ENCODE peak calls at places on chromosomes 16 and 17, in seven cellular contexts. One of them, this sample, is unnamed.

GRCh38 chr17:81488276-81488860 is 24.2 kb downstream of the ACTG1 start:
- DNase-seq in left cardiac atrium: peak
- DNase-seq in CD4-positive, CD25-positive, alpha-beta regulatory T cell: peak
- DNase-seq in Calu3: no peak
- DNase-seq in AG10803: no peak
- DNase-seq in activated CD8-positive, alpha-beta memory T cell treated with anti-CD3 and anti-CD28 coated beads, Interleukin-2, amount 50 U/mL, for 48 hours: no peak
- DNase-seq in RPMI7951: no peak
- DNase-seq in this sample: no peak

GRCh38 chr17:55281592-55282378 is 17.0 kb downstream of the HLF start:
- DNase-seq in left cardiac atrium: no peak
- DNase-seq in CD4-positive, CD25-positive, alpha-beta regulatory T cell: no peak
- DNase-seq in Calu3: no peak
- DNase-seq in AG10803: no peak
- DNase-seq in activated CD8-positive, alpha-beta memory T cell treated with anti-CD3 and anti-CD28 coated beads, Interleukin-2, amount 50 U/mL, for 48 hours: no peak
- DNase-seq in RPMI7951: no peak
- DNase-seq in this sample: no peak

GRCh38 chr16:24989417-24989978 is 25.7 kb downstream of the ARHGAP17 start:
- DNase-seq in left cardiac atrium: no peak
- DNase-seq in CD4-positive, CD25-positive, alpha-beta regulatory T cell: no peak
- DNase-seq in Calu3: no peak
- DNase-seq in AG10803: peak
- DNase-seq in activated CD8-positive, alpha-beta memory T cell treated with anti-CD3 and anti-CD28 coated beads, Interleukin-2, amount 50 U/mL, for 48 hours: no peak
- DNase-seq in RPMI7951: no peak
- DNase-seq in this sample: no peak

GRCh38 chr17:10099051-10099571 is 99.3 kb downstream of the GAS7 start:
- DNase-seq in left cardiac atrium: peak
- DNase-seq in CD4-positive, CD25-positive, alpha-beta regulatory T cell: no peak
- DNase-seq in Calu3: no peak
- DNase-seq in AG10803: peak
- DNase-seq in activated CD8-positive, alpha-beta memory T cell treated with anti-CD3 and anti-CD28 coated beads, Interleukin-2, amount 50 U/mL, for 48 hours: no peak
- DNase-seq in RPMI7951: peak
- DNase-seq in this sample: peak

GRCh38 chr16:30853758-30854157 is 40.1 kb downstream of the BCL7C start:
- DNase-seq in left cardiac atrium: no peak
- DNase-seq in CD4-positive, CD25-positive, alpha-beta regulatory T cell: no peak
- DNase-seq in Calu3: no peak
- DNase-seq in AG10803: peak
- DNase-seq in activated CD8-positive, alpha-beta memory T cell treated with anti-CD3 and anti-CD28 coated beads, Interleukin-2, amount 50 U/mL, for 48 hours: no peak
- DNase-seq in RPMI7951: no peak
- DNase-seq in this sample: no peak

GRCh38 chr16:87486282-87486681 is 6.5 kb downstream of the ZCCHC14 start:
- DNase-seq in left cardiac atrium: no peak
- DNase-seq in CD4-positive, CD25-positive, alpha-beta regulatory T cell: no peak
- DNase-seq in Calu3: no peak
- DNase-seq in AG10803: no peak
- DNase-seq in activated CD8-positive, alpha-beta memory T cell treated with anti-CD3 and anti-CD28 coated beads, Interleukin-2, amount 50 U/mL, for 48 hours: no peak
- DNase-seq in RPMI7951: no peak
- DNase-seq in this sample: no peak

GRCh38 chr16:22123146-22123545 is 30.8 kb downstream of the VWA3A start:
- DNase-seq in left cardiac atrium: no peak
- DNase-seq in CD4-positive, CD25-positive, alpha-beta regulatory T cell: no peak
- DNase-seq in Calu3: no peak
- DNase-seq in AG10803: no peak
- DNase-seq in activated CD8-positive, alpha-beta memory T cell treated with anti-CD3 and anti-CD28 coated beads, Interleukin-2, amount 50 U/mL, for 48 hours: no peak
- DNase-seq in RPMI7951: no peak
- DNase-seq in this sample: no peak

GRCh38 chr17:50153650-50154575 is 3.4 kb upstream of the PPP1R9B start:
- DNase-seq in left cardiac atrium: peak
- DNase-seq in CD4-positive, CD25-positive, alpha-beta regulatory T cell: no peak
- DNase-seq in Calu3: peak
- DNase-seq in AG10803: no peak
- DNase-seq in activated CD8-positive, alpha-beta memory T cell treated with anti-CD3 and anti-CD28 coated beads, Interleukin-2, amount 50 U/mL, for 48 hours: no peak
- DNase-seq in RPMI7951: peak
- DNase-seq in this sample: peak

GRCh38 chr17:69978056-69978646 is 96.9 kb upstream of the KCNJ16 start:
- DNase-seq in left cardiac atrium: no peak
- DNase-seq in CD4-positive, CD25-positive, alpha-beta regulatory T cell: no peak
- DNase-seq in Calu3: no peak
- DNase-seq in AG10803: no peak
- DNase-seq in activated CD8-positive, alpha-beta memory T cell treated with anti-CD3 and anti-CD28 coated beads, Interleukin-2, amount 50 U/mL, for 48 hours: no peak
- DNase-seq in RPMI7951: no peak
- DNase-seq in this sample: no peak

GRCh38 chr17:76384987-76385891 is 830 bp downstream of the SPHK1 start:
- DNase-seq in left cardiac atrium: peak
- DNase-seq in CD4-positive, CD25-positive, alpha-beta regulatory T cell: no peak
- DNase-seq in Calu3: peak
- DNase-seq in AG10803: peak
- DNase-seq in activated CD8-positive, alpha-beta memory T cell treated with anti-CD3 and anti-CD28 coated beads, Interleukin-2, amount 50 U/mL, for 48 hours: peak
- DNase-seq in RPMI7951: peak
- DNase-seq in this sample: no peak

GRCh38 chr17:45857977-45858708 is 13.5 kb downstream of the SPPL2C start:
- DNase-seq in left cardiac atrium: no peak
- DNase-seq in CD4-positive, CD25-positive, alpha-beta regulatory T cell: no peak
- DNase-seq in Calu3: peak
- DNase-seq in AG10803: peak
- DNase-seq in activated CD8-positive, alpha-beta memory T cell treated with anti-CD3 and anti-CD28 coated beads, Interleukin-2, amount 50 U/mL, for 48 hours: no peak
- DNase-seq in RPMI7951: peak
- DNase-seq in this sample: no peak

GRCh38 chr17:76841776-76842405 is 26.3 kb upstream of the MGAT5B start:
- DNase-seq in left cardiac atrium: no peak
- DNase-seq in CD4-positive, CD25-positive, alpha-beta regulatory T cell: no peak
- DNase-seq in Calu3: no peak
- DNase-seq in AG10803: no peak
- DNase-seq in activated CD8-positive, alpha-beta memory T cell treated with anti-CD3 and anti-CD28 coated beads, Interleukin-2, amount 50 U/mL, for 48 hours: no peak
- DNase-seq in RPMI7951: no peak
- DNase-seq in this sample: no peak

GRCh38 chr16:82587289-82587688 is 39.5 kb upstream of the CDH13 start:
- DNase-seq in left cardiac atrium: no peak
- DNase-seq in CD4-positive, CD25-positive, alpha-beta regulatory T cell: no peak
- DNase-seq in Calu3: no peak
- DNase-seq in AG10803: no peak
- DNase-seq in activated CD8-positive, alpha-beta memory T cell treated with anti-CD3 and anti-CD28 coated beads, Interleukin-2, amount 50 U/mL, for 48 hours: no peak
- DNase-seq in RPMI7951: no peak
- DNase-seq in this sample: no peak

GRCh38 chr17:1714980-1715802 is 5.0 kb upstream of the TLCD2 start:
- DNase-seq in left cardiac atrium: peak
- DNase-seq in CD4-positive, CD25-positive, alpha-beta regulatory T cell: no peak
- DNase-seq in Calu3: peak
- DNase-seq in AG10803: peak
- DNase-seq in activated CD8-positive, alpha-beta memory T cell treated with anti-CD3 and anti-CD28 coated beads, Interleukin-2, amount 50 U/mL, for 48 hours: peak
- DNase-seq in RPMI7951: peak
- DNase-seq in this sample: peak

GRCh38 chr16:17205279-17206139 is 265.3 kb downstream of the XYLT1 start:
- DNase-seq in left cardiac atrium: no peak
- DNase-seq in CD4-positive, CD25-positive, alpha-beta regulatory T cell: no peak
- DNase-seq in Calu3: peak
- DNase-seq in AG10803: peak
- DNase-seq in activated CD8-positive, alpha-beta memory T cell treated with anti-CD3 and anti-CD28 coated beads, Interleukin-2, amount 50 U/mL, for 48 hours: no peak
- DNase-seq in RPMI7951: peak
- DNase-seq in this sample: peak

This sample was measured in H4.